ENCODE peak calls at places on chromosomes 7 and 10, in eight cellular contexts. R is neural progenitor cell; X is neuronal stem cell; U is aorta; O is colonic mucosa; C is CD4-positive, CD25-positive, alpha-beta regulatory T cell; P is CD8-positive, alpha-beta memory T cell; K is transverse colon. Q is an unnamed sample.

GRCh38 chr10:21724020-21724589 is 190.1 kb downstream of the MLLT10 start:
- DNase-seq in U (no peak), C (no peak), R (no peak), K (no peak), X (no peak), O (no peak), P (no peak), Q (no peak)

GRCh38 chr10:88848499-88848898 is 3.1 kb downstream of the ANKRD22 start:
- DNase-seq in R (no peak), O (no peak), K (no peak), U (no peak), X (no peak), P (no peak), C (peak; percentile 43), Q (no peak)

GRCh38 chr10:97096327-97097153 is 89.2 kb downstream of the SLIT1 start:
- DNase-seq in O (no peak), X (no peak), R (peak; percentile 58), P (peak; percentile 77), K (no peak), U (no peak), C (no peak), Q (peak; percentile 6)

GRCh38 chr7:4123823-4124222 is 558.3 kb upstream of the FOXK1 start:
- DNase-seq in X (no peak), C (no peak), P (no peak), O (no peak), U (peak; percentile 34), R (no peak), K (no peak), Q (no peak)

GRCh38 chr10:122659651-122660050 is 40.0 kb downstream of the C10orf120 start:
- DNase-seq in R (no peak), X (no peak), O (no peak), C (no peak), P (no peak), U (no peak), K (no peak), Q (no peak)

GRCh38 chr10:108544500-108545120 is 1378.7 kb downstream of the XPNPEP1 start:
- DNase-seq in O (peak; percentile 66), P (no peak), U (peak; percentile 81), R (peak; percentile 83), X (peak; percentile 57), K (peak; percentile 60), C (peak; percentile 22), Q (no peak)

GRCh38 chr7:34107306-34107705 is 202.0 kb downstream of the BMPER start:
- DNase-seq in O (no peak), K (no peak), U (no peak), P (no peak), X (no peak), C (no peak), R (no peak), Q (no peak)

GRCh38 chr10:3226960-3227724 is 54.6 kb upstream of the PITRM1 start:
- DNase-seq in P (no peak), X (no peak), U (no peak), R (no peak), K (no peak), O (no peak), C (no peak), Q (no peak)

GRCh38 chr7:96701258-96701657 is 8.4 kb downstream of the SEM1 start:
- DNase-seq in R (peak; percentile 36), U (no peak), K (no peak), X (no peak), C (no peak), O (no peak), P (no peak), Q (no peak)

GRCh38 chr7:96700516-96700915 is 9.1 kb downstream of the SEM1 start:
- DNase-seq in C (no peak), X (no peak), O (no peak), P (no peak), K (no peak), R (no peak), U (no peak), Q (no peak)

GRCh38 chr7:96699219-96699871 is 10.3 kb downstream of the SEM1 start:
- DNase-seq in C (no peak), U (no peak), P (no peak), X (no peak), R (no peak), O (no peak), K (no peak), Q (no peak)

GRCh38 chr7:96695581-96695980 is 14.1 kb downstream of the SEM1 start:
- DNase-seq in X (no peak), R (no peak), U (no peak), O (no peak), C (no peak), P (no peak), K (no peak), Q (no peak)

GRCh38 chr7:96697822-96698221 is 11.8 kb downstream of the SEM1 start:
- DNase-seq in X (no peak), C (no peak), U (no peak), R (no peak), K (no peak), O (no peak), P (no peak), Q (no peak)
- H3K36me3 ChIP-seq in X (peaks cover 50% of the 10 kb centered on the region), C (peaks cover 14% of the 10 kb centered on the region), U (no peaks in the 10 kb centered on the region), R (no peaks in the 10 kb centered on the region), K (no peaks in the 10 kb centered on the region), O (no peaks in the 10 kb centered on the region), P (no peaks in the 10 kb centered on the region), Q (peaks cover 5% of the 10 kb centered on the region)

DNA sequence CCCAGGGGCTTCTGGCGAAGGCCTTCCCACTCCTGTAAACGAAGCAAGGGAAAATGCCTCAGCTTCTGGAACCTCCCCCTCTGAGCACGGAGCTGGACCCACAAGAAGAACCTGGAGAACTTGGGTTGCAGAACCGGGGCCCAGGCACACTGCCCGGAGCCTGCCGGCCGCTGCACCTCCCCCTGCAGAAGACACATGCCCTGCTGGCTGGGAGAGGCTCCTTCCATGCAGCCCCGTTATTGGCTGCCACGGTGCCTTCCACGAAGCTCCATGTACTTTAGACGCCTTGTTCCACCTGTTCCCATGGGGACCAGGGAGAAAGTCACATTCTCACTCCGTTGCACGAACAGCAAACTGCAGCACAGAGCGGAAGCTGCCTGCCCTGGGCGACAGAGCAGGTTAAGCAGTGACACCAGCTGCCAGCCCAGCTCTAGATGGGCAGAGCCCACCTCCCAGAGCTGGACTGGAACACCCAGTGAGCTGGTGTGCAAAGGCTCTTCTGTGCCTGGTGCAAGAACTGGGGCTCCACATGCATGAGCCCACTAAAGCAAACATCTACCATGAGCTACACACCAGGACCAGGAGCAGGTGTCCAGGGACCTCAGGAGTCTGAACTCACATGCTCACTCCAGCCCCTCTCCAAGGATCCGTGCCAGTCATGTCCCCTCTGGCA is 70.1 kb downstream of the TNS3 start:
- DNase-seq in U (no peak), O (no peak), X (no peak), K (no peak), R (no peak), C (no peak), P (no peak), Q (no peak)
- H3K27ac ChIP-seq in U (no peak overlapping the region), O (no peak overlapping the region), X (no peak overlapping the region), K (no peak overlapping the region), R (no peak overlapping the region), C (no peak overlapping the region), P (no peak overlapping the region), Q (no peak overlapping the region)

GRCh38 chr10:102262744-102263370 is 17.5 kb downstream of the GBF1 start:
- DNase-seq in R (no peak), P (no peak), U (no peak), X (no peak), K (no peak), O (no peak), C (no peak), Q (no peak)
- H3K36me3 ChIP-seq in R (peaks cover 12% of the 10 kb centered on the region), P (peaks cover 28% of the 10 kb centered on the region), U (no peaks in the 10 kb centered on the region), X (peaks cover 65% of the 10 kb centered on the region), K (no peaks in the 10 kb centered on the region), O (peaks cover 12% of the 10 kb centered on the region), C (peaks cover 67% of the 10 kb centered on the region), Q (peaks cover 40% of the 10 kb centered on the region)

DNA sequence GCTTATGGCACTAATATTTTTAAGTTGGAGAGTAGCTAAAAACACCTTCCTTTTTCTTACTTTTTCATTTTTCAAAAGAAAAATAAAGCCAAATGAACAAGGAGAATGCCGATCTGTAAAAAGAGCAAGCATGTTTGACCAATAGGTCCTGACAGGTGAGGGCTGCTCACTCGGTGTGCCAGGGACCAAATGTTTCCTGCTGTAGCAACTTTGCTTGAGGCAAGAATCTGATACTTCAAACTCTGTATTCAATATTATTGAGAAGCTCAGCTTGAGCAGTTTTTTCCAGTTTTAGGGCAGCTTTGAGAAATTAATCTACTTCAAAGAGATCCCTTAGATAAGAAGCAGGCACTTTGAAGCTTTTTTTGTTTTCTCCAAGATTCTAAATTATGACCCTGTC is 298.1 kb downstream of the BICC1 start:
- DNase-seq in R (no peak), C (no peak), O (no peak), P (no peak), U (no peak), X (no peak), K (no peak), Q (no peak)
- H3K27ac ChIP-seq in R (no peak overlapping the region), C (no peak overlapping the region), O (no peak overlapping the region), P (no peak overlapping the region), U (no peak overlapping the region), X (no peak overlapping the region), K (no peak overlapping the region), Q (no peak overlapping the region)

GRCh38 chr7:128877756-128878120 is 15.1 kb downstream of the ATP6V1F start:
- DNase-seq in X (no peak), C (no peak), P (no peak), R (no peak), K (peak; percentile 4), O (no peak), U (no peak), Q (no peak)

GRCh38 chr7:128878226-128879105 is 15.8 kb downstream of the ATP6V1F start:
- DNase-seq in K (no peak), R (no peak), X (no peak), O (no peak), C (no peak), P (peak; percentile 37), U (peak; percentile 56), Q (no peak)

GRCh38 chr7:128879939-128880746 is 17.5 kb downstream of the ATP6V1F start:
- DNase-seq in X (peak; percentile 73), C (no peak), R (peak; percentile 90), P (peak; percentile 44), K (peak; percentile 71), O (peak; percentile 67), U (peak; percentile 88), Q (no peak)

GRCh38 chr7:128880791-128881457 is 18.3 kb downstream of the ATP6V1F start:
- DNase-seq in C (no peak), R (no peak), U (peak; percentile 71), P (peak; percentile 33), K (no peak), O (no peak), X (no peak), Q (no peak)

GRCh38 chr7:128879461-128879938 is 16.8 kb downstream of the ATP6V1F start:
- DNase-seq in X (no peak), C (no peak), P (peak; percentile 44), R (no peak), K (peak; percentile 7), O (no peak), U (peak; percentile 70), Q (no peak)
- H3K36me3 ChIP-seq in X (no peaks in the 10 kb centered on the region), C (no peaks in the 10 kb centered on the region), P (no peaks in the 10 kb centered on the region), R (no peaks in the 10 kb centered on the region), K (no peaks in the 10 kb centered on the region), O (no peaks in the 10 kb centered on the region), U (no peaks in the 10 kb centered on the region), Q (no peaks in the 10 kb centered on the region)

GRCh38 chr7:130400120-130400572 is 19.9 kb downstream of the CPA1 start:
- DNase-seq in P (no peak), K (no peak), C (no peak), R (no peak), O (no peak), U (no peak), X (no peak), Q (no peak)
- H3K27ac ChIP-seq in P (no peak overlapping the region), K (no peak overlapping the region), C (no peak overlapping the region), R (no peak overlapping the region), O (no peak overlapping the region), U (no peak overlapping the region), X (no peak overlapping the region), Q (no peak overlapping the region)